ENCODE peak calls at places on chromosomes 16 and 17, in eight cellular contexts. O is NCI-H446, V is NCI-H345, A is glutamatergic neuron, R is AG10803, J is lower leg skin, S is substantia nigra, U is natural killer cell. P is an unnamed sample.

GRCh38 chr17:48195910-48196309 is 88.3 kb downstream of the SNX11 start:
- DNase-seq in O (no peak), V (no peak), A (no peak), R (no peak), J (no peak), S (no peak), U (no peak), P (no peak)

GRCh38 chr17:49987290-49987585 is 7.8 kb downstream of the DLX3 start:
- DNase-seq in O (no peak), V (no peak), A (no peak), R (no peak), J (peak; percentile 72), S (no peak), U (no peak), P (peak; percentile 41)

GRCh38 chr17:36900130-36900590 is 37.1 kb upstream of the LHX1 start:
- DNase-seq in O (no peak), V (no peak), A (no peak), R (no peak), J (no peak), S (no peak), U (no peak), P (no peak)

GRCh38 chr17:57677858-57678257 is 67.2 kb downstream of the CCDC182 start:
- DNase-seq in O (no peak), V (no peak), A (no peak), R (no peak), J (peak; percentile 36), S (no peak), U (no peak), P (peak; percentile 22)

GRCh38 chr17:6910987-6911603 is 79.6 kb upstream of the TEKT1 start:
- DNase-seq in O (no peak), V (peak; percentile 28), A (no peak), R (peak; percentile 55), J (no peak), S (no peak), U (no peak), P (no peak)

GRCh38 chr17:21218101-21218500 is 4.1 kb upstream of the TMEM11 start:
- DNase-seq in O (no peak), V (no peak), A (no peak), R (no peak), J (no peak), S (no peak), U (no peak), P (no peak)

GRCh38 chr16:85002643-85003042 is 8.7 kb downstream of the ZDHHC7 start:
- DNase-seq in O (no peak), V (no peak), A (no peak), R (no peak), J (no peak), S (no peak), U (no peak), P (no peak)

GRCh38 chr17:41957058-41957868 is 9.3 kb upstream of the CNP start:
- DNase-seq in O (no peak), V (no peak), A (no peak), R (peak; percentile 64), J (no peak), S (no peak), U (no peak), P (no peak)

GRCh38 chr17:56945938-56946337 is 14.9 kb downstream of the COIL start:
- DNase-seq in O (no peak), V (no peak), A (no peak), R (no peak), J (no peak), S (no peak), U (no peak), P (no peak)

GRCh38 chr16:2156025-2156848 is 655 bp downstream of the TRAF7 start:
- DNase-seq in O (no peak), V (no peak), A (no peak), R (peak; percentile 79), J (no peak), S (no peak), U (no peak), P (no peak)

GRCh38 chr16:31143889-31144148 is 6.0 kb downstream of the PRSS36 start:
- DNase-seq in O (no peak), V (no peak), A (no peak), R (no peak), J (no peak), S (no peak), U (no peak), P (no peak)

GRCh38 chr17:1232786-1233185 is 37.5 kb upstream of the BHLHA9 start:
- DNase-seq in O (no peak), V (no peak), A (no peak), R (peak; percentile 73), J (no peak), S (no peak), U (no peak), P (no peak)

GRCh38 chr17:51461578-51462004 is 201.2 kb downstream of the UTP18 start:
- DNase-seq in O (peak; percentile 64), V (peak; percentile 46), A (peak; percentile 72), R (peak; percentile 65), J (no peak), S (no peak), U (no peak), P (peak; percentile 91)

GRCh38 chr17:75476752-75477492 is 20.5 kb downstream of the TMEM94 start:
- DNase-seq in O (no peak), V (no peak), A (no peak), R (no peak), J (no peak), S (no peak), U (no peak), P (peak; percentile 37)

GRCh38 chr16:69443809-69444611 is 19.6 kb downstream of the CYB5B start:
- DNase-seq in O (no peak), V (no peak), A (no peak), R (peak; percentile 49), J (peak; percentile 89), S (no peak), U (peak; percentile 48), P (peak; percentile 11)

GRCh38 chr17:78146881-78147280 is 696 bp downstream of the C17orf99 start:
- DNase-seq in O (no peak), V (no peak), A (no peak), R (no peak), J (no peak), S (no peak), U (no peak), P (no peak)

GRCh38 chr16:27455700-27456099 is 53.7 kb downstream of the IL21R start:
- DNase-seq in O (no peak), V (no peak), A (no peak), R (no peak), J (no peak), S (no peak), U (no peak), P (no peak)

GRCh38 chr17:12637015-12637414 is 28.7 kb upstream of the MYOCD start:
- DNase-seq in O (no peak), V (no peak), A (no peak), R (peak; percentile 88), J (no peak), S (no peak), U (no peak), P (no peak)

GRCh38 chr17:40349477-40350409 is 14.8 kb downstream of the GJD3 start:
- DNase-seq in O (no peak), V (no peak), A (peak; percentile 31), R (no peak), J (no peak), S (no peak), U (peak; percentile 15), P (no peak)